ENCODE peak calls at places on chromosomes 11 and 22, in ten cellular contexts. One of them, this sample, is unnamed.

GRCh38 chr22:37340331-37341262 is 58.3 kb downstream of the CYTH4 start:
- DNase-seq in nephron progenitor cell: peak
- DNase-seq in prostate gland: no peak
- DNase-seq in A549: no peak
- DNase-seq in body of pancreas: no peak
- DNase-seq in CD8-positive, alpha-beta T cell: no peak
- DNase-seq in chondrocyte: no peak
- DNase-seq in AG04449: no peak
- DNase-seq in keratinocyte: no peak
- DNase-seq in omental fat pad: no peak
- DNase-seq in this sample: no peak

GRCh38 chr11:112785104-112785503 is 176.1 kb upstream of the NCAM1 start:
- DNase-seq in nephron progenitor cell: no peak
- DNase-seq in prostate gland: no peak
- DNase-seq in A549: no peak
- DNase-seq in body of pancreas: no peak
- DNase-seq in CD8-positive, alpha-beta T cell: no peak
- DNase-seq in chondrocyte: no peak
- DNase-seq in AG04449: no peak
- DNase-seq in keratinocyte: no peak
- DNase-seq in omental fat pad: no peak
- DNase-seq in this sample: no peak

GRCh38 chr11:128490092-128490491 is 97.3 kb downstream of the ETS1 start:
- DNase-seq in nephron progenitor cell: no peak
- DNase-seq in prostate gland: no peak
- DNase-seq in A549: no peak
- DNase-seq in body of pancreas: no peak
- DNase-seq in CD8-positive, alpha-beta T cell: no peak
- DNase-seq in chondrocyte: no peak
- DNase-seq in AG04449: no peak
- DNase-seq in keratinocyte: no peak
- DNase-seq in omental fat pad: no peak
- DNase-seq in this sample: no peak

GRCh38 chr11:2916114-2916891 is 12.9 kb downstream of the PHLDA2 start:
- DNase-seq in nephron progenitor cell: no peak
- DNase-seq in prostate gland: no peak
- DNase-seq in A549: no peak
- DNase-seq in body of pancreas: no peak
- DNase-seq in CD8-positive, alpha-beta T cell: no peak
- DNase-seq in chondrocyte: no peak
- DNase-seq in AG04449: no peak
- DNase-seq in keratinocyte: no peak
- DNase-seq in omental fat pad: no peak
- DNase-seq in this sample: no peak

GRCh38 chr11:65915821-65916251 is 3.0 kb downstream of the C11orf68 start:
- DNase-seq in nephron progenitor cell: no peak
- DNase-seq in prostate gland: peak
- DNase-seq in A549: peak
- DNase-seq in body of pancreas: peak
- DNase-seq in CD8-positive, alpha-beta T cell: no peak
- DNase-seq in chondrocyte: peak
- DNase-seq in AG04449: peak
- DNase-seq in keratinocyte: peak
- DNase-seq in omental fat pad: peak
- DNase-seq in this sample: peak

GRCh38 chr22:36022162-36022561 is 6.5 kb downstream of the RBFOX2 start:
- DNase-seq in nephron progenitor cell: no peak
- DNase-seq in prostate gland: no peak
- DNase-seq in A549: no peak
- DNase-seq in body of pancreas: no peak
- DNase-seq in CD8-positive, alpha-beta T cell: no peak
- DNase-seq in chondrocyte: no peak
- DNase-seq in AG04449: no peak
- DNase-seq in keratinocyte: no peak
- DNase-seq in omental fat pad: no peak
- DNase-seq in this sample: peak

GRCh38 chr11:119316017-119316728 is 757 bp downstream of the MCAM start:
- DNase-seq in nephron progenitor cell: no peak
- DNase-seq in prostate gland: no peak
- DNase-seq in A549: no peak
- DNase-seq in body of pancreas: peak
- DNase-seq in CD8-positive, alpha-beta T cell: no peak
- DNase-seq in chondrocyte: no peak
- DNase-seq in AG04449: no peak
- DNase-seq in keratinocyte: no peak
- DNase-seq in omental fat pad: no peak
- DNase-seq in this sample: no peak

GRCh38 chr22:24505337-24505736 is 10.2 kb downstream of the UPB1 start:
- DNase-seq in nephron progenitor cell: no peak
- DNase-seq in prostate gland: no peak
- DNase-seq in A549: no peak
- DNase-seq in body of pancreas: no peak
- DNase-seq in CD8-positive, alpha-beta T cell: no peak
- DNase-seq in chondrocyte: no peak
- DNase-seq in AG04449: no peak
- DNase-seq in keratinocyte: no peak
- DNase-seq in omental fat pad: no peak
- DNase-seq in this sample: no peak

GRCh38 chr11:119156496-119156895 is 7.6 kb downstream of the ABCG4 start:
- DNase-seq in nephron progenitor cell: no peak
- DNase-seq in prostate gland: no peak
- DNase-seq in A549: no peak
- DNase-seq in body of pancreas: no peak
- DNase-seq in CD8-positive, alpha-beta T cell: no peak
- DNase-seq in chondrocyte: no peak
- DNase-seq in AG04449: no peak
- DNase-seq in keratinocyte: no peak
- DNase-seq in omental fat pad: no peak
- DNase-seq in this sample: no peak

GRCh38 chr22:17896552-17896951 is 122.3 kb upstream of the BID start:
- DNase-seq in nephron progenitor cell: peak
- DNase-seq in prostate gland: peak
- DNase-seq in A549: peak
- DNase-seq in body of pancreas: peak
- DNase-seq in CD8-positive, alpha-beta T cell: no peak
- DNase-seq in chondrocyte: no peak
- DNase-seq in AG04449: no peak
- DNase-seq in keratinocyte: no peak
- DNase-seq in omental fat pad: no peak
- DNase-seq in this sample: no peak

GRCh38 chr22:30718491-30718890 is 23.8 kb downstream of the OSBP2 start:
- DNase-seq in nephron progenitor cell: no peak
- DNase-seq in prostate gland: no peak
- DNase-seq in A549: no peak
- DNase-seq in body of pancreas: no peak
- DNase-seq in CD8-positive, alpha-beta T cell: no peak
- DNase-seq in chondrocyte: no peak
- DNase-seq in AG04449: no peak
- DNase-seq in keratinocyte: no peak
- DNase-seq in omental fat pad: no peak
- DNase-seq in this sample: no peak
- TF ChIP-seq CTCF in nephron progenitor cell: no peak
- TF ChIP-seq CTCF in prostate gland: no peak
- TF ChIP-seq CTCF in A549: no peak
- TF ChIP-seq CTCF in body of pancreas: no peak
- TF ChIP-seq CTCF in CD8-positive, alpha-beta T cell: no peak
- TF ChIP-seq CTCF in chondrocyte: no peak
- TF ChIP-seq CTCF in AG04449: no peak
- TF ChIP-seq CTCF in keratinocyte: no peak
- TF ChIP-seq CTCF in omental fat pad: no peak
- TF ChIP-seq CTCF in this sample: no peak

GRCh38 chr11:80592546-80592945 is 1151.7 kb upstream of the TENM4 start:
- DNase-seq in nephron progenitor cell: no peak
- DNase-seq in prostate gland: no peak
- DNase-seq in A549: no peak
- DNase-seq in body of pancreas: no peak
- DNase-seq in CD8-positive, alpha-beta T cell: no peak
- DNase-seq in chondrocyte: no peak
- DNase-seq in AG04449: no peak
- DNase-seq in keratinocyte: no peak
- DNase-seq in omental fat pad: no peak
- DNase-seq in this sample: no peak
- TF ChIP-seq CTCF in nephron progenitor cell: no peak
- TF ChIP-seq CTCF in prostate gland: no peak
- TF ChIP-seq CTCF in A549: no peak
- TF ChIP-seq CTCF in body of pancreas: no peak
- TF ChIP-seq CTCF in CD8-positive, alpha-beta T cell: no peak
- TF ChIP-seq CTCF in chondrocyte: no peak
- TF ChIP-seq CTCF in AG04449: no peak
- TF ChIP-seq CTCF in keratinocyte: no peak
- TF ChIP-seq CTCF in omental fat pad: no peak
- TF ChIP-seq CTCF in this sample: no peak

GRCh38 chr11:9823887-9824385 is 160.1 kb downstream of the SWAP70 start:
- DNase-seq in nephron progenitor cell: no peak
- DNase-seq in prostate gland: no peak
- DNase-seq in A549: no peak
- DNase-seq in body of pancreas: no peak
- DNase-seq in CD8-positive, alpha-beta T cell: no peak
- DNase-seq in chondrocyte: no peak
- DNase-seq in AG04449: no peak
- DNase-seq in keratinocyte: no peak
- DNase-seq in omental fat pad: no peak
- DNase-seq in this sample: no peak

GRCh38 chr11:9826390-9826789 is 162.5 kb downstream of the SWAP70 start:
- DNase-seq in nephron progenitor cell: no peak
- DNase-seq in prostate gland: no peak
- DNase-seq in A549: no peak
- DNase-seq in body of pancreas: no peak
- DNase-seq in CD8-positive, alpha-beta T cell: no peak
- DNase-seq in chondrocyte: no peak
- DNase-seq in AG04449: no peak
- DNase-seq in keratinocyte: no peak
- DNase-seq in omental fat pad: no peak
- DNase-seq in this sample: no peak

GRCh38 chr11:9825895-9826294 is 162.0 kb downstream of the SWAP70 start:
- DNase-seq in nephron progenitor cell: no peak
- DNase-seq in prostate gland: no peak
- DNase-seq in A549: no peak
- DNase-seq in body of pancreas: no peak
- DNase-seq in CD8-positive, alpha-beta T cell: no peak
- DNase-seq in chondrocyte: no peak
- DNase-seq in AG04449: no peak
- DNase-seq in keratinocyte: no peak
- DNase-seq in omental fat pad: no peak
- DNase-seq in this sample: no peak

GRCh38 chr11:9823439-9823838 is 159.6 kb downstream of the SWAP70 start:
- DNase-seq in nephron progenitor cell: no peak
- DNase-seq in prostate gland: no peak
- DNase-seq in A549: no peak
- DNase-seq in body of pancreas: no peak
- DNase-seq in CD8-positive, alpha-beta T cell: no peak
- DNase-seq in chondrocyte: no peak
- DNase-seq in AG04449: no peak
- DNase-seq in keratinocyte: no peak
- DNase-seq in omental fat pad: no peak
- DNase-seq in this sample: no peak

DNA sequence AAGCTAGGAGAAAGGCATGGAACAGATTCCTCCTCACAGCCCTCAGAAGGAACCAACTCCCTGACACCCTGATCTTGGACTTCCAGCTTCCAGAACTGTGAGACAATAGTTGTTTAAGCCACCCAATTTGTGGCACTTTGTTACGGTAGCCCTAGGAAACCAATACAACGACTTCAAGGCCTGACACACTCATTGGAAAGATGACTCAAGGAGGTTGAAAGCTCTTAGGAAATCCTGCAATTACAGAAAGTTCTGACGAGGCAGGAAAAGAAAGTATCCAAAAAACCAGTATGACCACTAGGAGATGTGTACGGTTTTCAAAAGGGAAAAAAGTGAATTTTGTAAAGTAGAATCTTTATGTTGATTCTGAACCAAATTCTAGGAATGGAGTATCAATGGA is 161.4 kb downstream of the SWAP70 start:
- DNase-seq in nephron progenitor cell: no peak
- DNase-seq in prostate gland: no peak
- DNase-seq in A549: no peak
- DNase-seq in body of pancreas: no peak
- DNase-seq in CD8-positive, alpha-beta T cell: no peak
- DNase-seq in chondrocyte: no peak
- DNase-seq in AG04449: no peak
- DNase-seq in keratinocyte: no peak
- DNase-seq in omental fat pad: no peak
- DNase-seq in this sample: peak
- TF ChIP-seq CTCF in nephron progenitor cell: no peak
- TF ChIP-seq CTCF in prostate gland: no peak
- TF ChIP-seq CTCF in A549: no peak
- TF ChIP-seq CTCF in body of pancreas: no peak
- TF ChIP-seq CTCF in CD8-positive, alpha-beta T cell: no peak
- TF ChIP-seq CTCF in chondrocyte: no peak
- TF ChIP-seq CTCF in AG04449: no peak
- TF ChIP-seq CTCF in keratinocyte: no peak
- TF ChIP-seq CTCF in omental fat pad: no peak
- TF ChIP-seq CTCF in this sample: peak

GRCh38 chr22:32249231-32249630 is 5.9 kb downstream of the SLC5A4 start:
- DNase-seq in nephron progenitor cell: no peak
- DNase-seq in prostate gland: no peak
- DNase-seq in A549: no peak
- DNase-seq in body of pancreas: no peak
- DNase-seq in CD8-positive, alpha-beta T cell: no peak
- DNase-seq in chondrocyte: no peak
- DNase-seq in AG04449: no peak
- DNase-seq in keratinocyte: no peak
- DNase-seq in omental fat pad: no peak
- DNase-seq in this sample: no peak
- TF ChIP-seq CTCF in nephron progenitor cell: no peak
- TF ChIP-seq CTCF in prostate gland: no peak
- TF ChIP-seq CTCF in A549: no peak
- TF ChIP-seq CTCF in body of pancreas: no peak
- TF ChIP-seq CTCF in CD8-positive, alpha-beta T cell: no peak
- TF ChIP-seq CTCF in chondrocyte: no peak
- TF ChIP-seq CTCF in AG04449: no peak
- TF ChIP-seq CTCF in keratinocyte: no peak
- TF ChIP-seq CTCF in omental fat pad: no peak
- TF ChIP-seq CTCF in this sample: no peak